ENCODE peak calls at places on chromosome 1, in six cellular contexts. R is mammary epithelial cell, X is upper lobe of right lung, Y is pancreas, D is fibroblast of lung, F is lung. P is an unnamed sample.

GRCh38 chr1:24765308-24765988 is 20.2 kb downstream of the CLIC4 start:
- DNase-seq in R (no peak), X (no peak), Y (no peak), D (peak; percentile 73), F (no peak), P (no peak)

GRCh38 chr1:206112600-206113301 is 4.4 kb downstream of the AVPR1B start:
- DNase-seq in R (no peak), X (peak; percentile 84), Y (peak; percentile 87), D (no peak), F (peak; percentile 61), P (no peak)

GRCh38 chr1:43005460-43006351 is 47.0 kb upstream of the SLC2A1 start:
- DNase-seq in R (no peak), X (no peak), Y (peak; percentile 41), D (no peak), F (no peak), P (no peak)

GRCh38 chr1:8097077-8097799 is 71.1 kb upstream of the ERRFI1 start:
- DNase-seq in R (peak; percentile 95), X (no peak), Y (no peak), D (peak; percentile 99), F (no peak), P (peak; percentile 99)

GRCh38 chr1:159774465-159774864 is 6.3 kb upstream of the DUSP23 start:
- DNase-seq in R (no peak), X (no peak), Y (no peak), D (no peak), F (no peak), P (no peak)

GRCh38 chr1:48115835-48116234 is 106.7 kb upstream of the SLC5A9 start:
- DNase-seq in R (no peak), X (no peak), Y (no peak), D (no peak), F (no peak), P (no peak)

GRCh38 chr1:17199267-17200044 is 5.5 kb upstream of the PADI1 start:
- DNase-seq in R (no peak), X (peak; percentile 28), Y (no peak), D (peak; percentile 51), F (no peak), P (no peak)

GRCh38 chr1:235635938-235636663 is 13.5 kb downstream of the GNG4 start:
- DNase-seq in R (no peak), X (no peak), Y (no peak), D (no peak), F (no peak), P (peak; percentile 21)

GRCh38 chr1:230105754-230106625 is 39.0 kb downstream of the GALNT2 start:
- DNase-seq in R (peak; percentile 79), X (no peak), Y (no peak), D (peak; percentile 92), F (peak; percentile 49), P (no peak)

GRCh38 chr1:166272851-166273250 is 106.0 kb upstream of the FAM78B start:
- DNase-seq in R (no peak), X (no peak), Y (no peak), D (peak; percentile 11), F (no peak), P (no peak)

GRCh38 chr1:192974701-192975100 is 84.5 kb downstream of the UCHL5 start:
- DNase-seq in R (peak; percentile 48), X (no peak), Y (no peak), D (peak; percentile 45), F (no peak), P (peak; percentile 64)

GRCh38 chr1:44784094-44785026 is 3.6 kb downstream of the BEST4 start:
- DNase-seq in R (peak; percentile 49), X (no peak), Y (peak; percentile 78), D (no peak), F (no peak), P (no peak)

GRCh38 chr1:9197186-9198099 is 37.1 kb upstream of the H6PD start:
- DNase-seq in R (no peak), X (no peak), Y (no peak), D (no peak), F (no peak), P (no peak)

GRCh38 chr1:210726621-210727020 is 397.9 kb downstream of the HHAT start:
- DNase-seq in R (peak; percentile 28), X (no peak), Y (no peak), D (peak; percentile 23), F (no peak), P (peak; percentile 14)

GRCh38 chr1:53541761-53542550 is 82.8 kb downstream of the DMRTB1 start:
- DNase-seq in R (no peak), X (peak; percentile 54), Y (peak; percentile 40), D (peak; percentile 91), F (no peak), P (peak; percentile 17)

GRCh38 chr1:54402896-54403295 is 3.3 kb downstream of the SSBP3 start:
- DNase-seq in R (peak; percentile 11), X (no peak), Y (no peak), D (peak; percentile 30), F (no peak), P (no peak)

GRCh38 chr1:227895828-227896685 is 51.7 kb downstream of the WNT9A start:
- DNase-seq in R (peak; percentile 81), X (peak; percentile 62), Y (peak; percentile 72), D (peak; percentile 31), F (no peak), P (no peak)

GRCh38 chr1:53535846-53536245 is 76.6 kb downstream of the DMRTB1 start:
- DNase-seq in R (no peak), X (no peak), Y (no peak), D (peak; percentile 34), F (no peak), P (no peak)

GRCh38 chr1:115337276-115337632 is 795 bp downstream of the NGF start:
- DNase-seq in R (no peak), X (no peak), Y (no peak), D (no peak), F (no peak), P (peak; percentile 11)

GRCh38 chr1:201813226-201813625 is 15.7 kb upstream of the IPO9 start:
- DNase-seq in R (no peak), X (no peak), Y (no peak), D (no peak), F (no peak), P (no peak)

DNA sequence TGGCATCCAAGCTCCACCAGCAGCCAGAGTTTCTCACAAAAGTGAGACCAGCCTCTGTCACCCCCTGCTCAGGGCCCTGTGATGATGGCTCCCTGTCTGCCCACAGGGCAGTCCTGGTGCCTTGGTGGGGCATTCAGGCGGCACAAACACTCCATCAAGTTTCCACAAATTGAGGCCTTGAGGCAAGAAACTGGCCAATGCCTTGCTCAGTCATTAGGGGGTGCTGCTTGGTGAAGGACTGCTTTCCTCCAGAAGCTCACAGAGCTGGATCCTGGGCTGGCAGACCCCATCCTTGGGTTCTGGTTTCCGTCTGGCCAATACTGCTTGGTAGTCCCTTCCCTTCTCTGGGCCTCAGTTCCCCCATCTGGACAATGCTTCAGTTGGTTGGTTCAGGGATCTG is 12.5 kb upstream of the AHDC1 start:
- DNase-seq in R (no peak), X (no peak), Y (no peak), D (no peak), F (no peak), P (no peak)
- TF ChIP-seq CTCF in R (peak; percentile 39), X (peak; percentile 10), Y (no peak), D (no peak), F (no peak), P (peak; percentile 36)

GRCh38 chr1:15623435-15623834 is 6.2 kb downstream of the DDI2 start:
- DNase-seq in R (no peak), X (no peak), Y (no peak), D (no peak), F (no peak), P (no peak)
- H3K4me1 ChIP-seq in R (peaks cover 21% of the 10 kb centered on the region), X (peaks cover 89% of the 10 kb centered on the region), Y (peaks cover 17% of the 10 kb centered on the region), D (peaks cover 14% of the 10 kb centered on the region), F (peaks cover 7% of the 10 kb centered on the region), P (peaks cover 15% of the 10 kb centered on the region)

GRCh38 chr1:170096806-170097340 is 22.4 kb upstream of the KIFAP3 start:
- DNase-seq in R (no peak), X (no peak), Y (no peak), D (no peak), F (no peak), P (no peak)

GRCh38 chr1:170095976-170096725 is 21.7 kb upstream of the KIFAP3 start:
- DNase-seq in R (no peak), X (no peak), Y (no peak), D (no peak), F (no peak), P (no peak)

GRCh38 chr1:170097449-170097948 is 23.0 kb upstream of the KIFAP3 start:
- DNase-seq in R (no peak), X (no peak), Y (no peak), D (no peak), F (no peak), P (no peak)
- H3K27ac ChIP-seq in R (no peak overlapping the region), X (no peak overlapping the region), Y (no peak overlapping the region), D (no peak overlapping the region), F (no peak overlapping the region), P (no peak overlapping the region)

DNA sequence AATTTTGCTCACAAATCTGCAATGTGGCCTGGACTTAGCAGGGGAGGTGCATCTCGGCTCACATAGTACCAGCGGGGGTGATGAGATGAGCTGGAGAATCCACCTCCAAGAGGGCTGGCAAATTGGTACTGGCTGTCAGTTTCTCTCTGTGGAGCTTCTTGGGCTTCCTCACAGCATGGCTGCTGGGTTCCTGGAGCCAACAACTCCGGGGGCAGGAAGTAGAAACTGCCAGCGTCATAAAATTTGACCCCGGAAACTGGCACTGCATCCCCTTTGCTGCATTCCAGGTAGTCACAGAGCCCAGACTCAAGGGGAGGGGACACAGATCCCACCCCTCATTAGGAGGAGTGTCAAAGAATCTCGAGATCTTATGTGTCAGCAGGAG is 17.0 kb upstream of the TNFRSF1B start:
- DNase-seq in R (no peak), X (no peak), Y (no peak), D (no peak), F (no peak), P (no peak)
- TF ChIP-seq CTCF in R (no peak), X (no peak), Y (no peak), D (no peak), F (no peak), P (no peak)

DNA sequence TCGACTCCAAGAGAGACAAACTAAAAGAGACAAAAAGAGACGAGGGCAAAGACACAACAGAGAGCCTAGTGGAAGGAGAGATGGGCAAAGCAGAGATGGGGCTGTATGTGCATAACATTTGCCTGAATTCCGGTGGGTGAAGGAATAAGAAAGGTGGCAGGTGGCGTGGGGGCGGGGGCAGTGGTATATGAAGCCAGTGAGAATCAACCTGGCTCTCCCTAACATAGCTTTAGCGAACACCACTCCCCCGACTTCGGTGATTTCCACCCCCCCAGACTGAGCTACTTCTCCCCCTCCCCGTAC is 1.1 kb downstream of the INKA2 start:
- DNase-seq in R (no peak), X (no peak), Y (no peak), D (no peak), F (no peak), P (no peak)
- H3K4me1 ChIP-seq in R (peaks cover 23% of the 10 kb centered on the region), X (peaks cover 35% of the 10 kb centered on the region), Y (no peaks in the 10 kb centered on the region), D (peaks cover 28% of the 10 kb centered on the region), F (peaks cover 27% of the 10 kb centered on the region), P (peaks cover 18% of the 10 kb centered on the region)

DNA sequence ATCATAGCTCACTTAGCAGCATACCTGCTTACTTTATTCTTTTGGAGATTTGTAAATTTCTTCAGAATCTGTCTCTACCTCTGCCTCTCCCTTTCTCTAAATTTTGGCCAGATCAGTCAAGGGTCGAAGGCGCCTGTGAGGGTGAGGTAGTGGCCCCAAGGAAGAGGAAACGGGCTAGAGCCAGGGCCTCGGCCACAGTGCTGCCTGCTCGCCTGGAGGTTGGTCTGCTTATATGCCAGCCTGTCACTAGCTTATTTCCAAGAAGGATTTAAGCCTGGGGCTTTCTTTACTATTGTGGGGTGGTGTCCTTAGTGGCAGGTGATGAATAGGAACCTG is 19.6 kb downstream of the PEX14 start:
- DNase-seq in R (no peak), X (no peak), Y (no peak), D (no peak), F (no peak), P (no peak)
- H3K27ac ChIP-seq in R (peak overlapping the region; percentile 96), X (no peak overlapping the region), Y (no peak overlapping the region), D (no peak overlapping the region), F (no peak overlapping the region), P (peak overlapping the region; percentile 93)

GRCh38 chr1:207825719-207826556 is 74.1 kb downstream of the CD46 start:
- DNase-seq in R (no peak), X (peak; percentile 88), Y (no peak), D (peak; percentile 52), F (peak; percentile 73), P (no peak)
- TF ChIP-seq CTCF in R (no peak), X (no peak), Y (no peak), D (no peak), F (no peak), P (no peak)

P was measured in foreskin keratinocyte.